ENCODE peak calls at places on chromosomes 5 and 9, in seven cellular contexts. One of them, this sample, is unnamed.

GRCh38 chr5:168603776-168604175 is 24.6 kb upstream of the PANK3 start:
- DNase-seq in psoas muscle: no peak
- DNase-seq in RWPE1: no peak
- DNase-seq in cardiac fibroblast: peak
- DNase-seq in endothelial cell: no peak
- DNase-seq in choroid plexus epithelial cell: no peak
- DNase-seq in A549: no peak
- DNase-seq in this sample: no peak

GRCh38 chr9:4118666-4119065 is 181.2 kb downstream of the GLIS3 start:
- DNase-seq in psoas muscle: no peak
- DNase-seq in RWPE1: no peak
- DNase-seq in cardiac fibroblast: peak
- DNase-seq in endothelial cell: no peak
- DNase-seq in choroid plexus epithelial cell: peak
- DNase-seq in A549: no peak
- DNase-seq in this sample: no peak

GRCh38 chr5:45622365-45622764 is 73.8 kb downstream of the HCN1 start:
- DNase-seq in psoas muscle: no peak
- DNase-seq in RWPE1: no peak
- DNase-seq in cardiac fibroblast: no peak
- DNase-seq in endothelial cell: no peak
- DNase-seq in choroid plexus epithelial cell: no peak
- DNase-seq in A549: no peak
- DNase-seq in this sample: no peak

GRCh38 chr5:17050236-17050635 is 114.1 kb upstream of the MYO10 start:
- DNase-seq in psoas muscle: no peak
- DNase-seq in RWPE1: no peak
- DNase-seq in cardiac fibroblast: no peak
- DNase-seq in endothelial cell: no peak
- DNase-seq in choroid plexus epithelial cell: no peak
- DNase-seq in A549: no peak
- DNase-seq in this sample: no peak

GRCh38 chr5:116289276-116289675 is 204.5 kb downstream of the COMMD10 start:
- DNase-seq in psoas muscle: no peak
- DNase-seq in RWPE1: no peak
- DNase-seq in cardiac fibroblast: no peak
- DNase-seq in endothelial cell: peak
- DNase-seq in choroid plexus epithelial cell: no peak
- DNase-seq in A549: no peak
- DNase-seq in this sample: no peak

GRCh38 chr5:102231693-102232619 is 64.1 kb downstream of the SLCO4C1 start:
- DNase-seq in psoas muscle: no peak
- DNase-seq in RWPE1: no peak
- DNase-seq in cardiac fibroblast: no peak
- DNase-seq in endothelial cell: no peak
- DNase-seq in choroid plexus epithelial cell: no peak
- DNase-seq in A549: no peak
- DNase-seq in this sample: no peak

GRCh38 chr5:108143581-108143980 is 238.3 kb downstream of the FBXL17 start:
- DNase-seq in psoas muscle: no peak
- DNase-seq in RWPE1: peak
- DNase-seq in cardiac fibroblast: peak
- DNase-seq in endothelial cell: no peak
- DNase-seq in choroid plexus epithelial cell: peak
- DNase-seq in A549: no peak
- DNase-seq in this sample: no peak

GRCh38 chr5:135027318-135027698 is 6.7 kb downstream of the PITX1 start:
- DNase-seq in psoas muscle: no peak
- DNase-seq in RWPE1: no peak
- DNase-seq in cardiac fibroblast: no peak
- DNase-seq in endothelial cell: no peak
- DNase-seq in choroid plexus epithelial cell: no peak
- DNase-seq in A549: no peak
- DNase-seq in this sample: no peak

GRCh38 chr9:137917116-137917515 is 39.5 kb downstream of the CACNA1B start:
- DNase-seq in psoas muscle: no peak
- DNase-seq in RWPE1: no peak
- DNase-seq in cardiac fibroblast: no peak
- DNase-seq in endothelial cell: no peak
- DNase-seq in choroid plexus epithelial cell: no peak
- DNase-seq in A549: no peak
- DNase-seq in this sample: no peak

GRCh38 chr5:6176294-6176693 is 202.1 kb downstream of the MED10 start:
- DNase-seq in psoas muscle: no peak
- DNase-seq in RWPE1: no peak
- DNase-seq in cardiac fibroblast: no peak
- DNase-seq in endothelial cell: no peak
- DNase-seq in choroid plexus epithelial cell: no peak
- DNase-seq in A549: no peak
- DNase-seq in this sample: no peak

GRCh38 chr5:23411200-23411599 is 96.2 kb upstream of the PRDM9 start:
- DNase-seq in psoas muscle: no peak
- DNase-seq in RWPE1: no peak
- DNase-seq in cardiac fibroblast: no peak
- DNase-seq in endothelial cell: no peak
- DNase-seq in choroid plexus epithelial cell: no peak
- DNase-seq in A549: no peak
- DNase-seq in this sample: no peak

GRCh38 chr5:120464627-120465280 is 654 bp downstream of the PRR16 start:
- DNase-seq in psoas muscle: peak
- DNase-seq in RWPE1: peak
- DNase-seq in cardiac fibroblast: peak
- DNase-seq in endothelial cell: peak
- DNase-seq in choroid plexus epithelial cell: peak
- DNase-seq in A549: no peak
- DNase-seq in this sample: peak

GRCh38 chr9:100099722-100100042 is 639 bp downstream of the INVS start:
- DNase-seq in psoas muscle: peak
- DNase-seq in RWPE1: peak
- DNase-seq in cardiac fibroblast: no peak
- DNase-seq in endothelial cell: no peak
- DNase-seq in choroid plexus epithelial cell: no peak
- DNase-seq in A549: no peak
- DNase-seq in this sample: peak

GRCh38 chr5:163569284-163569683 is 63.9 kb downstream of the MAT2B start:
- DNase-seq in psoas muscle: no peak
- DNase-seq in RWPE1: peak
- DNase-seq in cardiac fibroblast: peak
- DNase-seq in endothelial cell: no peak
- DNase-seq in choroid plexus epithelial cell: peak
- DNase-seq in A549: no peak
- DNase-seq in this sample: no peak
- TF ChIP-seq CTCF in psoas muscle: no peak
- TF ChIP-seq CTCF in RWPE1: peak
- TF ChIP-seq CTCF in cardiac fibroblast: no peak
- TF ChIP-seq CTCF in endothelial cell: no peak
- TF ChIP-seq CTCF in choroid plexus epithelial cell: peak
- TF ChIP-seq CTCF in A549: no peak
- TF ChIP-seq CTCF in this sample: no peak

DNA sequence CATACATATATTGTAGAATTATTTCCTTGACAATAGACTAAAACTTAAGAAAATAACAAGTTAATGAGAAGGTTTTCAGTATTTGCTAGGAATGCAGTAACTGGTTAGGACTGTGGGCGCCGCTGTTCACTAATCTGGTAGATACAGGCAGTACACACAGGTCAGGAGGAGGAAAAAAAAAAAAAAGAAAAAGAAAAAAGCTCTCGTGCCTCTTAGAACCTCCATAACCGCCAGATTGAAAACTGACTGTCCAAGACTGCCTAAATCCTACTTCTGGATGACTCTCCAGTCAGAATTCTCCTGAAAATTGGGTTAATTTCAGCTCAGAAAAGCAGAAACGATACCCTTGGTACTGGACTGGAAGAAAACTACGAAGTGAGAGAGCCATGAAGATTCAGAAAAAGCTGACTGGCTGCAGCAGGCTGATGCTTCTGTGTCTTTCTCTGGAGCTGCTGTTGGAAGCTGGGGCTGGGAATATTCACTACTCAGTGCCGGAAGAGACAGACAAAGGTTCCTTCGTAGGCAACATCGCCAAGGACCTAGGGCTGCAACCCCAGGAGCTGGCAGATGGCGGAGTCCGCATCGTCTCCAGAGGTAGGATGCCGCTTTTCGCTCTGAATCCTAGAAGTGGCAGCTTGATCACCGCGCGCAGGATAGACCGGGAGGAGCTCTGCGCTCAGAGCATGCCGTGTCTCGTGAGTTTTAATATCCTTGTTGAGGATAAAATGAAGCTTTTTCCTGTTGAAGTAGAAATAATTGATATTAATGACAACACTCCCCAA is at the start of gene PCDHGA1:
- DNase-seq in psoas muscle: no peak
- DNase-seq in RWPE1: peak
- DNase-seq in cardiac fibroblast: peak
- DNase-seq in endothelial cell: peak
- DNase-seq in choroid plexus epithelial cell: peak
- DNase-seq in A549: peak
- DNase-seq in this sample: peak
- TF ChIP-seq CTCF in psoas muscle: peak
- TF ChIP-seq CTCF in RWPE1: peak
- TF ChIP-seq CTCF in cardiac fibroblast: peak
- TF ChIP-seq CTCF in endothelial cell: peak
- TF ChIP-seq CTCF in choroid plexus epithelial cell: peak
- TF ChIP-seq CTCF in A549: peak
- TF ChIP-seq CTCF in this sample: no peak

GRCh38 chr5:133421806-133422205 is 190.5 kb downstream of the FSTL4 start:
- DNase-seq in psoas muscle: no peak
- DNase-seq in RWPE1: no peak
- DNase-seq in cardiac fibroblast: no peak
- DNase-seq in endothelial cell: no peak
- DNase-seq in choroid plexus epithelial cell: no peak
- DNase-seq in A549: no peak
- DNase-seq in this sample: no peak
- TF ChIP-seq CTCF in psoas muscle: no peak
- TF ChIP-seq CTCF in RWPE1: no peak
- TF ChIP-seq CTCF in cardiac fibroblast: no peak
- TF ChIP-seq CTCF in endothelial cell: no peak
- TF ChIP-seq CTCF in choroid plexus epithelial cell: no peak
- TF ChIP-seq CTCF in A549: no peak
- TF ChIP-seq CTCF in this sample: no peak

GRCh38 chr9:117714282-117714681 is 10.1 kb downstream of the TLR4 start:
- DNase-seq in psoas muscle: no peak
- DNase-seq in RWPE1: no peak
- DNase-seq in cardiac fibroblast: no peak
- DNase-seq in endothelial cell: no peak
- DNase-seq in choroid plexus epithelial cell: no peak
- DNase-seq in A549: no peak
- DNase-seq in this sample: no peak
- TF ChIP-seq CTCF in psoas muscle: no peak
- TF ChIP-seq CTCF in RWPE1: no peak
- TF ChIP-seq CTCF in cardiac fibroblast: no peak
- TF ChIP-seq CTCF in endothelial cell: no peak
- TF ChIP-seq CTCF in choroid plexus epithelial cell: peak
- TF ChIP-seq CTCF in A549: no peak
- TF ChIP-seq CTCF in this sample: no peak

DNA sequence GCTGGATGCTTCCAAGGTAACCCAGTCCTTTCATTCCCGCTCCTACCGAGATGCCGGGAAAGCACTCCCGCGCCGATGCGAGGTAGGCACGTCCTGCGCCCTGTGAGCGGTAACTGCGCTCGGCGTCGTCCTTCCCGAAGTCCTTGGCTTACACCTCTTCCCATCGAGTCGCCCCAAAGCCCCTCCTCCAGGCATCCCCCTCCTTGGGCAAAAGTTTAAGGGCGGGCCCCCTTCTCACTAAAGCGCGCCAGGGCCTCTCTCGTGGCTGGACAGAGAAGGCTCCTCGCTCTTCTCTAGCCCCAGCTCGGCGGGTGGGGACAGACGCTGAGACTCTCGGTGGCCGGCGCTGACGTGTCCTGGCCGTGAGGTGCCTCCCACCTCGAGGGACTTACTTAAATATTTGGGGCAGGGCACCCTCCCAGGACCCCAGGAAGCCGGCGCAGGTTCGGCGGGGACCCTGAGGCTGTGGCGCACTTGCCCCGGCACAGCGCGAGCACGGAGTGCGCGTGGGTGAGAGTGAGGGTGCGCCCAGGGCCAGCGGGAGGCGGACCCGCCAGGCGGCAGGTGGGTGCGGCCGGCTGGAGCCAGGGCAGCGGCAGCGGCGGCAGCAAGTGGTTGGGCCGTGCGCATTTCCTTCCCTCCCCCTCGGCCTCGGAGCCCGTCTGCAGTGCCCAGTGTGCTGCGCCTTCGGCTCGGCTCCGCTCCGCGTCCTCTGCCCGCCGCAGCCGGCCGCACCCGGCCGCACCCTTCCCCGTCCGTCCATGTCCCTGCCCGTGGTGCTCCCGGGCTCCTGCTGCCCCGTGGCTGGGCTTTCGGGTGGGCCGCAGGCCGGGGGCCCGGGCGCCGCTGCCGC is at the start of gene ENTREP1:
- DNase-seq in psoas muscle: peak
- DNase-seq in RWPE1: peak
- DNase-seq in cardiac fibroblast: peak
- DNase-seq in endothelial cell: peak
- DNase-seq in choroid plexus epithelial cell: peak
- DNase-seq in A549: peak
- DNase-seq in this sample: peak
- TF ChIP-seq CTCF in psoas muscle: no peak
- TF ChIP-seq CTCF in RWPE1: no peak
- TF ChIP-seq CTCF in cardiac fibroblast: no peak
- TF ChIP-seq CTCF in endothelial cell: no peak
- TF ChIP-seq CTCF in choroid plexus epithelial cell: no peak
- TF ChIP-seq CTCF in A549: no peak
- TF ChIP-seq CTCF in this sample: no peak

DNA sequence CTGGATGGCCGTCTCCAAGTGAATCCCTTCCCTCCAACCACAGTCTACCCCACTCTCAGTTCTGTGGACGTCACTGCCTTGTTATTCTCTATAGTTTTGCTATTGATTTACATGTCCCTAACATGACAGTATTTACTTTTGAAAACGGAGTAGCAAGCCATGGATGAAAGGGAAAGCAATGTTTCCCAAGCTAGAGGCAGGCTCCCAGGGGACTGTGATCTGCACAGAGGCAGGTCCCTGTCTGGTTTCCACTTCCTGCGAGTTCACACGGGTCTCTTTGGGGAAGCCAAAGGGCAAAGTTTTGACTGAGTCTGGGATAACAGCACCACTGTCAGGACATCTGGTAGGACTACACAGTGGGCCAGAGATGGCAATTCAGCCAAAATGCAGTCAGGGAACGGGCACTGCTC is 12.7 kb downstream of the C9orf153 start:
- DNase-seq in psoas muscle: no peak
- DNase-seq in RWPE1: no peak
- DNase-seq in cardiac fibroblast: peak
- DNase-seq in endothelial cell: no peak
- DNase-seq in choroid plexus epithelial cell: peak
- DNase-seq in A549: no peak
- DNase-seq in this sample: no peak
- TF ChIP-seq CTCF in psoas muscle: peak
- TF ChIP-seq CTCF in RWPE1: no peak
- TF ChIP-seq CTCF in cardiac fibroblast: no peak
- TF ChIP-seq CTCF in endothelial cell: no peak
- TF ChIP-seq CTCF in choroid plexus epithelial cell: peak
- TF ChIP-seq CTCF in A549: no peak
- TF ChIP-seq CTCF in this sample: no peak